ENCODE peak calls at places on chromosome 20, in seven cellular contexts. H is Kasumi-1, M is lung, E is ELF-1, Z is endothelial cell, V is nucleus accumbens, O is iris pigment epithelial cell. A is an unnamed sample.

GRCh38 chr20:32457476-32457986 is 99.4 kb downstream of the ASXL1 start:
- DNase-seq in H (no peak), M (peak), E (peak), Z (peak), V (peak), O (peak), A (no peak)

GRCh38 chr20:61756446-61756845 is 309.2 kb downstream of the TAF4 start:
- DNase-seq in H (no peak), M (no peak), E (no peak), Z (no peak), V (no peak), O (no peak), A (no peak)

GRCh38 chr20:62795023-62795761 is 1.1 kb upstream of the MRGBP start:
- DNase-seq in H (peak), M (no peak), E (peak), Z (peak), V (no peak), O (peak), A (peak)

GRCh38 chr20:1229541-1229940 is 3.7 kb downstream of the RAD21L1 start:
- DNase-seq in H (no peak), M (no peak), E (no peak), Z (no peak), V (no peak), O (no peak), A (no peak)

GRCh38 chr20:61234224-61234623 is 17.8 kb upstream of the CDH4 start:
- DNase-seq in H (no peak), M (no peak), E (no peak), Z (no peak), V (no peak), O (no peak), A (no peak)

GRCh38 chr20:43533060-43533459 is 25.6 kb downstream of the L3MBTL1 start:
- DNase-seq in H (no peak), M (no peak), E (no peak), Z (no peak), V (no peak), O (peak), A (no peak)

GRCh38 chr20:37225146-37225545 is 36.5 kb downstream of the GHRH start:
- DNase-seq in H (no peak), M (no peak), E (no peak), Z (no peak), V (no peak), O (no peak), A (no peak)

GRCh38 chr20:57265649-57266250 is 691 bp downstream of the BMP7 start:
- DNase-seq in H (no peak), M (no peak), E (peak), Z (peak), V (no peak), O (no peak), A (no peak)

GRCh38 chr20:61770203-61770602 is 295.5 kb downstream of the TAF4 start:
- DNase-seq in H (no peak), M (no peak), E (no peak), Z (no peak), V (no peak), O (no peak), A (no peak)

GRCh38 chr20:38987777-38988176 is 25.6 kb downstream of the DHX35 start:
- DNase-seq in H (no peak), M (no peak), E (no peak), Z (no peak), V (no peak), O (no peak), A (no peak)